ENCODE peak calls at places on chromosomes 11 and 22, in six cellular contexts. V is HAP-1; K is adrenal gland; D is gastrocnemius medialis; O is naive thymus-derived CD4-positive, alpha-beta T cell; F is left ventricle myocardium inferior. J is an unnamed sample.

GRCh38 chr22:20267441-20268288 is 453 bp downstream of the RTN4R start:
- DNase-seq in K (no peak), F (no peak), V (no peak), O (no peak), D (no peak), J (no peak)

GRCh38 chr11:59865031-59865430 is 1.3 kb downstream of the TCN1 start:
- DNase-seq in O (no peak), F (no peak), K (peak; percentile 8), D (no peak), V (no peak), J (no peak)

GRCh38 chr11:19311306-19312030 is 70.7 kb upstream of the E2F8 start:
- DNase-seq in O (no peak), F (peak; percentile 52), K (peak; percentile 79), V (peak; percentile 29), D (no peak), J (no peak)

GRCh38 chr11:96307748-96308133 is 35.3 kb downstream of the MAML2 start:
- DNase-seq in F (no peak), K (no peak), V (peak; percentile 88), O (no peak), D (no peak), J (no peak)

GRCh38 chr22:20437253-20438065 is at the start of gene SCARF2:
- DNase-seq in V (peak; percentile 66), K (no peak), O (no peak), F (peak; percentile 71), D (no peak), J (no peak)

GRCh38 chr11:28338371-28338770 is 230.2 kb downstream of the METTL15 start:
- DNase-seq in K (no peak), O (no peak), D (no peak), F (no peak), V (no peak), J (no peak)

GRCh38 chr11:86294026-86294425 is 8.0 kb upstream of the HIKESHI start:
- DNase-seq in K (no peak), O (no peak), D (no peak), V (no peak), F (no peak), J (no peak)

GRCh38 chr22:44098966-44099530 is 74.9 kb downstream of the PARVB start:
- DNase-seq in F (no peak), O (no peak), D (no peak), K (no peak), V (no peak), J (no peak)

GRCh38 chr22:24423519-24424000 is 3.8 kb upstream of the ADORA2A start:
- DNase-seq in K (peak; percentile 48), D (no peak), F (peak; percentile 71), V (peak; percentile 24), O (peak; percentile 63), J (peak; percentile 56)

GRCh38 chr22:19927696-19928095 is 13.9 kb upstream of the COMT start:
- DNase-seq in V (no peak), F (no peak), D (no peak), O (no peak), K (no peak), J (no peak)

GRCh38 chr11:76159983-76160661 is 46.2 kb downstream of the WNT11 start:
- DNase-seq in V (no peak), O (no peak), K (no peak), D (no peak), F (no peak), J (no peak)

GRCh38 chr22:33969052-33969451 is 48.8 kb upstream of the LARGE1 start:
- DNase-seq in O (no peak), K (no peak), F (no peak), D (no peak), V (no peak), J (no peak)

GRCh38 chr22:31647066-31647465 is 14.9 kb downstream of the PISD start:
- DNase-seq in D (no peak), O (no peak), K (no peak), V (no peak), F (no peak), J (no peak)

GRCh38 chr22:31647921-31648320 is 14.1 kb downstream of the PISD start:
- DNase-seq in D (no peak), F (no peak), O (no peak), K (no peak), V (no peak), J (no peak)

GRCh38 chr22:31650391-31650790 is 11.6 kb downstream of the PISD start:
- DNase-seq in K (peak; percentile 67), D (no peak), O (no peak), F (no peak), V (no peak), J (no peak)

GRCh38 chr22:31647516-31647915 is 14.5 kb downstream of the PISD start:
- DNase-seq in D (no peak), O (no peak), F (no peak), V (peak; percentile 82), K (no peak), J (no peak)

GRCh38 chr22:31646186-31647019 is 15.6 kb downstream of the PISD start:
- DNase-seq in O (no peak), D (no peak), F (no peak), V (peak; percentile 7), K (peak; percentile 89), J (no peak)
- H3K9me3 ChIP-seq in O (no peaks in the 10 kb centered on the region), D (no peaks in the 10 kb centered on the region), F (no peaks in the 10 kb centered on the region), V (no peaks in the 10 kb centered on the region), K (no peaks in the 10 kb centered on the region), J (no peaks in the 10 kb centered on the region)

GRCh38 chr11:23769214-23769613 is 727.6 kb upstream of the LUZP2 start:
- DNase-seq in K (no peak), F (no peak), V (no peak), O (no peak), D (no peak), J (no peak)

GRCh38 chr11:23767576-23767975 is 729.3 kb upstream of the LUZP2 start:
- DNase-seq in O (no peak), F (no peak), V (no peak), D (no peak), K (no peak), J (no peak)

GRCh38 chr11:23765862-23766261 is 731.0 kb upstream of the LUZP2 start:
- DNase-seq in V (peak; percentile 56), O (no peak), K (no peak), F (no peak), D (no peak), J (no peak)

DNA sequence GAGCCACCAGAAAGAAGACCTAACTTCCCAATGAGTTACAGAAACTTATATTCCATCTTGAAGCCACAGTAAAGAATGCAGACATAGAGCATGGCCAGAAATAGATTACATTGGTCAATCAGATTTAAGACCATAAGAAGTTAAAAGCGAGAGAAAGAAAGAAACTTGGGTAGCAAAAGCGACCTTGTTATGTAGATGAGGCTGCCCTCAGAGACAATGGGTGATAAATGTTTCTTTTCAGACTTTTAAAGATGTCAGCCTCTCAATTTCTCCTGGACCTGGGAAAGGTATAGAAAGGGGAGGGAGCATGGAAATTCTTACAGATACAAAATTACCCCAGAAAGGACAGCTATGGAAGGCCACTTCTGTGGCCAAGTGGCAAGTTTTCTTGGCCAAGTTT is 732.6 kb upstream of the LUZP2 start:
- DNase-seq in D (no peak), K (no peak), O (no peak), F (no peak), V (peak; percentile 78), J (no peak)
- H3K9me3 ChIP-seq in D (no peaks in the 10 kb centered on the region), K (no peaks in the 10 kb centered on the region), O (no peaks in the 10 kb centered on the region), F (peaks cover 23% of the 10 kb centered on the region), V (peaks cover 5% of the 10 kb centered on the region), J (peaks cover 2% of the 10 kb centered on the region)

GRCh38 chr11:23536907-23537306 is 676.6 kb upstream of the CCDC179 start:
- DNase-seq in O (no peak), D (no peak), V (no peak), K (no peak), F (no peak), J (no peak)
- H3K9me3 ChIP-seq in O (no peaks in the 10 kb centered on the region), D (no peaks in the 10 kb centered on the region), V (peaks cover 3% of the 10 kb centered on the region), K (no peaks in the 10 kb centered on the region), F (no peaks in the 10 kb centered on the region), J (no peaks in the 10 kb centered on the region)

GRCh38 chr22:47548953-47549740 is 786.7 kb downstream of the TBC1D22A start:
- DNase-seq in F (no peak), D (no peak), K (no peak), V (no peak), O (no peak), J (no peak)

GRCh38 chr22:47549741-47550340 is 787.4 kb downstream of the TBC1D22A start:
- DNase-seq in V (no peak), O (no peak), F (no peak), D (no peak), K (no peak), J (no peak)

GRCh38 chr22:47547239-47547661 is 784.8 kb downstream of the TBC1D22A start:
- DNase-seq in D (no peak), F (no peak), V (no peak), O (no peak), K (no peak), J (no peak)

GRCh38 chr22:47550524-47551437 is 788.3 kb downstream of the TBC1D22A start:
- DNase-seq in V (no peak), F (no peak), O (no peak), K (no peak), D (no peak), J (no peak)

DNA sequence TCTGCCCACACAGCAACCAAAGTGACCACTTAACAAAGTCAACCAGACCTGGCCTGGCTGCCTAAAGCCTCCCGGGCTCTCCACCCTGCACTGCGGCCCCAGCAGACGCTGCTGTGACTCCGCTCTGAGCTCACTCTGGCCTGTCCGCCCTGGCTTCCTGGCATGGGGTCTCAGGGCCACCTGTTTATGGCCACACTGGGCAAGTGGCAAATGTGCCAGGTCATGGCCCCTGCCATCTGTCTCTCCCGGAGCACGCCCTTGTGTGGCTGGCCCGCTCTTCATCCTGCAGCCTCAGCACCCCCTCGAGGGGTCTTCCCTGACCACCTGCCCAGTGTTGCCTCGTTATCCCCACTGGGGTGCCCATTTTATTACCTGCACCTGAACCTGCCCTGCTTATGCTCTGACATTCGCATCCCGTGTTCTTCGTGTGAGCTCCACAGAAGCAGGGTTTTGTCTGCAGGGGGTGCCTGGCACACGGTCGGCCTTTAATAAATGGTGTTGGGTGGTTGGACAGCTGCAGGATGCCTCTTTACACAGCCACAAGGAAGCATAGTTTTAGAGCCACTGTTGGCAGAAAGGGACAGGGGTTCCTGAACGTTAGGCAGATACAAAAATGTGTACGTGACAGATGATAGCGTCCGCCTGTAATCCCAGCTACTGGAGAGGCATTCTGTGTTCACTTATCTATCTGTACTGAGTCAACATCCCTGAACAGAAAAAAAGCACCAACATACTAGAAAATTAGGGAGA is 785.6 kb downstream of the TBC1D22A start:
- DNase-seq in F (no peak), D (no peak), K (no peak), O (no peak), V (no peak), J (no peak)
- H3K9me3 ChIP-seq in F (peaks cover 7% of the 10 kb centered on the region), D (no peaks in the 10 kb centered on the region), K (no peaks in the 10 kb centered on the region), O (no peaks in the 10 kb centered on the region), V (no peaks in the 10 kb centered on the region), J (no peaks in the 10 kb centered on the region)

DNA sequence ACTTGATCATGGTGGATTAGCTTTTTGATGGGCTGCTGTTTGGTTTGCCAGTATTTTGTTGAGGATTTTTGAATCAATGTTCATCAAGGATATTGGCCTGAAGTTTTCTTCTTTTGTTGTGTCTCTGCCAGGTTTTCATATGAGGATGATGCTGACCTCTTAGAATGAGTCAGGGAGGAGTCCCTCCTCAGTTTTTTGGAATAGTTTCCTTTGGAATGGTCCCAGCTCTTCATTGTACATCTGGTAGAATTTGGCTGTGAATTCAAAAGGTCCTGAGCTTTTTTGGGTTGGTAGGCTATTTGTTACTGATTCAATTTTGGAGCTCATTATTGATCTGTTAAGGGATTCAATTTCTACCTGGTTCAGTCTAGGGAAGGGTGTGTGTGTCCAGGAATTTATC is 78.1 kb downstream of the CTSC start:
- DNase-seq in K (no peak), O (no peak), D (no peak), F (no peak), V (no peak), J (no peak)
- H3K9me3 ChIP-seq in K (no peaks in the 10 kb centered on the region), O (peaks cover 4% of the 10 kb centered on the region), D (no peaks in the 10 kb centered on the region), F (peaks cover 74% of the 10 kb centered on the region), V (no peaks in the 10 kb centered on the region), J (peaks cover 9% of the 10 kb centered on the region)